ENCODE peak calls at places on chromosomes 7 and 10, in five cellular contexts. N is Peyer's patch, M is GM20000, B is fibroblast of lung, A is tibial artery. I is an unnamed sample.

GRCh38 chr7:1255083-1255816 is 22.6 kb downstream of the UNCX start:
- DNase-seq in N (no peak), M (no peak), B (no peak), A (no peak), I (no peak)

GRCh38 chr10:79270471-79271246 is 76.6 kb upstream of the PPIF start:
- DNase-seq in N (no peak), M (no peak), B (no peak), A (no peak), I (no peak)

GRCh38 chr7:74312418-74313021 is 23.3 kb downstream of the CLIP2 start:
- DNase-seq in N (no peak), M (no peak), B (no peak), A (no peak), I (no peak)

GRCh38 chr10:119080521-119081259 is at the start of gene EIF3A:
- DNase-seq in N (peak), M (peak), B (peak), A (peak), I (peak)

GRCh38 chr10:130801276-130801675 is 510.2 kb downstream of the TCERG1L start:
- DNase-seq in N (no peak), M (no peak), B (no peak), A (no peak), I (no peak)

GRCh38 chr10:31602541-31603244 is 283.7 kb downstream of the ZEB1 start:
- DNase-seq in N (peak), M (no peak), B (peak), A (peak), I (no peak)

GRCh38 chr7:114922652-114923402 is 933 bp downstream of the MDFIC start:
- DNase-seq in N (peak), M (peak), B (peak), A (peak), I (peak)

GRCh38 chr7:2651336-2651735 is 19.6 kb downstream of the TTYH3 start:
- DNase-seq in N (no peak), M (no peak), B (no peak), A (no peak), I (no peak)

GRCh38 chr10:111243126-111243525 is 166.3 kb downstream of the ADRA2A start:
- DNase-seq in N (no peak), M (no peak), B (no peak), A (no peak), I (no peak)

DNA sequence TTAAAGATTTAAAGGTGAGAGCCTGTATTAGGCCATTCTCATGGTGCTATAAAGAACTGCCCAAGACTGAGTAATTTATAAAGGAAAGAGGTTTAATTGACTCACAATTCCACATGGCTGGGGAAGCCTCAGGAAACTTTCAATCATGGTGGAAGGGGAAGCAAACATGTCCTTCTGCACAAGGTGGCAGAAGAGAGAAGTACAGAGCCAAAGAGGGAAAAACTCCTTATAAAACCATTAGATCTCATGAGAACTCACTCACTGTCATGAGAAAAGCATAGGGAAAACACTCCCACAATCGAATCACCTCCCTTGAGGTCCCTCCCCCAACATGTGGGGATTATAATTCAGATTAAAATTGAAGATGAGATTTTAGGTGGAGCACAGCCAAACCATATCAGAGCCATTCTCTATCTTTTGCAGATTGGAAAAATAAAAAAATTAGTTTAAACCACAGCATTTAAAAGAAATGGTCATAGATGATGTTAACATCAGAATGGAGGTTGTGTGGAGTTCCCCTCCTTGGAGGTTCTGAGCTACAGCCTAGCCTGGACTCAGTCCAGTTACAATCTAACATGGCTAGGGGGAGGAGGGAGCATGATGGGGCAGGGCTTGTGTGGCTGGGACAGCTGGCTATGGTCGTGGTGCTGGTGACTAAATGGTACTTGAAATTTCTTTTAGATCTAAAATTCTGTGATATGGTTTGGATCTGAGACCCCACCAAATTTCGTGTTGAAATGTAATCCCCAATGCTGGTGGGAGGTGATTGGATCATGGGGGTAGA is 33.1 kb downstream of the GSTO2 start:
- DNase-seq in N (no peak), M (no peak), B (no peak), A (no peak), I (no peak)
- TF ChIP-seq CTCF in N (no peak), M (no peak), B (no peak), A (no peak), I (no peak)

GRCh38 chr7:131106681-131107342 is 220.9 kb upstream of the MKLN1 start:
- DNase-seq in N (peak), M (peak), B (peak), A (peak), I (no peak)

GRCh38 chr7:131109011-131109756 is 218.5 kb upstream of the MKLN1 start:
- DNase-seq in N (no peak), M (no peak), B (peak), A (no peak), I (no peak)

GRCh38 chr7:131105803-131106680 is 221.6 kb upstream of the MKLN1 start:
- DNase-seq in N (peak), M (peak), B (peak), A (peak), I (peak)

GRCh38 chr7:131108212-131108980 is 219.3 kb upstream of the MKLN1 start:
- DNase-seq in N (no peak), M (peak), B (peak), A (no peak), I (peak)

GRCh38 chr7:131107343-131108211 is 220.1 kb upstream of the MKLN1 start:
- DNase-seq in N (peak), M (peak), B (peak), A (peak), I (peak)
- TF ChIP-seq CTCF in N (no peak), M (no peak), B (no peak), A (no peak), I (peak)

GRCh38 chr10:15433850-15434537 is 62.9 kb upstream of the FAM171A1 start:
- DNase-seq in N (no peak), M (peak), B (peak), A (no peak), I (peak)
- TF ChIP-seq CTCF in N (peak), M (no peak), B (peak), A (peak), I (peak)

DNA sequence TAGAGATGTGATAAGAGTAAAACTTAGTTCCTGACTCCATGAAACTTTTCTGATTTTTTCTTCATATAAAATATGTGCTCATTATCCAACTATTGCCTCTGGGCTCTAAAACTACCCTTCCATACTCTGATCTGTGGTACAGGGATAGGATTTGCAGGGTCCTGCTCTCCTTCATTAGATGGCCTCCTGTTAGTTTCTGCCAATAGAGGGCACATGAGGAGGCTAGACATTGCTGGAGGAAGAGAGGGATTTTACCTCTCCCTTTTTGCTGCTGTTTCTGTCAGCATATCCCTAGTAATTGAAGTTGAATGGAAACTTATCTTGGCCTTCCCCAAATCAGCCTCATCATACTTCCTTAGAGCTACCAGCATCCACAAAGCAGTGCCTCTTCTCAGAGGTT is 269.4 kb downstream of the NXPH1 start:
- DNase-seq in N (no peak), M (no peak), B (no peak), A (no peak), I (no peak)
- TF ChIP-seq CTCF in N (no peak), M (no peak), B (no peak), A (no peak), I (no peak)

GRCh38 chr7:44431091-44431608 is 59.3 kb downstream of the NUDCD3 start:
- DNase-seq in N (peak), M (peak), B (peak), A (no peak), I (peak)
- TF ChIP-seq CTCF in N (no peak), M (peak), B (no peak), A (no peak), I (peak)

GRCh38 chr10:101066146-101066889 is 4.5 kb downstream of the KAZALD1 start:
- DNase-seq in N (peak), M (peak), B (peak), A (peak), I (peak)
- TF ChIP-seq CTCF in N (no peak), M (peak), B (peak), A (peak), I (peak)

GRCh38 chr7:138978541-138979184 is 2.5 kb downstream of the KIAA1549 start:
- DNase-seq in N (no peak), M (no peak), B (no peak), A (no peak), I (no peak)

GRCh38 chr7:138975343-138976104 is 5.7 kb downstream of the KIAA1549 start:
- DNase-seq in N (no peak), M (no peak), B (no peak), A (no peak), I (no peak)

GRCh38 chr7:138970979-138971378 is 10.2 kb downstream of the KIAA1549 start:
- DNase-seq in N (no peak), M (no peak), B (no peak), A (no peak), I (no peak)

GRCh38 chr7:138974103-138974502 is 7.1 kb downstream of the KIAA1549 start:
- DNase-seq in N (no peak), M (no peak), B (no peak), A (no peak), I (no peak)

DNA sequence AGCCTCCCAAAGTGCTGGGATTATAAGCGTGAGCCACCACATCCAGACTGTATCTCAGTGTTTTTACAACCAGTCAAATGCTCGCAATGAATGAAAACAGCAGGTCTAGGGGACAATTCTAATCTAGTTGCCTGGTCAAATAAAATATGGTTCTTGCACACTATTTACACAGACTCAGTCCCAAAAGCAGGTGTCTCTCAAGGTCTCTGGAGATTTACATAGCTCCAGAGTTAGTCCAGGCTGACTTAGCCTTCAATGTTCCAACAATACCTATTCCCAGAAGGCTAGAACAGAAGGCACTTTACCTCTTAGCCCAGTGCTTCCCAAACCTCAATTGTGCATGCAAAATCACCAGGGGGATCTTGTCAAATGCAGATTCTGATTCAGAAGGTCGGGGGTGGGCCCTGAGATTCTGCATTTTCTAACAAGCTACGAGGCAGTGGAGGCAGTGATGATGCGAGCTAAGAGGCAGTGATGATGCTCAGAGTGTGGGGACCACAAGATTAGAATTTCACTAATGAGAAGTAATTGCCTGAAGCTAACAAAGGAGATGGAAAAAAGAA is 6.4 kb downstream of the KIAA1549 start:
- DNase-seq in N (no peak), M (no peak), B (no peak), A (no peak), I (no peak)
- TF ChIP-seq CTCF in N (no peak), M (no peak), B (no peak), A (no peak), I (no peak)

GRCh38 chr7:107384025-107384424 is 85.8 kb upstream of the GPR22 start:
- DNase-seq in N (no peak), M (no peak), B (no peak), A (no peak), I (no peak)
- TF ChIP-seq CTCF in N (no peak), M (no peak), B (no peak), A (no peak), I (no peak)

DNA sequence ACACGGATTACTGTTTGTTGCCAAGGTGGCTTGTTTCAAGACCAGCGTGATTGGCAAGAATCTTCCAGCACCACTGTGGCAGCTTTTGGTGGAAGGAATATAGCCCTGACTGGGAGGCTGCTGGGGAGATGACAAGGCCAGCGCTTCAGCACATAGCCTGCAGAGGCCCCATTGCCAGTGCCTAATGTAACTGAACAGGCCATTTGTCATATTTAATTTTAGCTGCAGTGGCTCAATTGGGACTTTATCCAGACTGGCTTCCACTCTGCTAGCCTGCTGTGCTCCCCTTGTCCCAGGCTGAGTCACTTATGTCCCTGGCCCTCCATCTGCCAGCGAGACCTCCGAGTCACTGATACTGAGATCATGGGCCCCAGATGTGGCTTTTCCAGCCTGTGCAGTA is 483.1 kb downstream of the GALNT17 start:
- DNase-seq in N (no peak), M (no peak), B (no peak), A (peak), I (no peak)
- TF ChIP-seq CTCF in N (no peak), M (no peak), B (no peak), A (peak), I (no peak)

GRCh38 chr10:100569687-100570517 is 34.2 kb downstream of the HIF1AN start:
- DNase-seq in N (peak), M (no peak), B (no peak), A (no peak), I (no peak)
- TF ChIP-seq CTCF in N (no peak), M (no peak), B (no peak), A (no peak), I (no peak)

I was measured in GM10248.